ENCODE peak calls at places on chromosomes 16 and 17, in nine cellular contexts. H is stomach; L is GM12865; X is BE2C; O is CD4-positive, alpha-beta T cell; R is tibial nerve; U is MCF 10A; C is psoas muscle; T is esophagus squamous epithelium. Z is an unnamed sample.

GRCh38 chr17:78231991-78232759 is 744 bp downstream of the TMEM235 start:
- DNase-seq in X (no peak), C (no peak), T (no peak), U (no peak), R (no peak), L (no peak), H (no peak), O (no peak), Z (no peak)

GRCh38 chr17:62165378-62165722 is 100.3 kb upstream of the MED13 start:
- DNase-seq in R (no peak), U (no peak), C (no peak), L (peak; percentile 46), O (no peak), X (no peak), T (no peak), H (no peak), Z (no peak)

GRCh38 chr16:17416461-17417221 is 54.1 kb downstream of the XYLT1 start:
- DNase-seq in T (no peak), L (peak; percentile 91), X (no peak), H (no peak), U (no peak), C (no peak), R (peak; percentile 37), O (peak; percentile 38), Z (no peak)

GRCh38 chr17:36496018-36496789 is 9.7 kb downstream of the ZNHIT3 start:
- DNase-seq in O (no peak), T (no peak), C (no peak), R (no peak), U (no peak), X (no peak), H (no peak), L (no peak), Z (no peak)

GRCh38 chr17:28216528-28216927 is 102.5 kb upstream of the TMEM97 start:
- DNase-seq in R (no peak), C (no peak), T (no peak), O (no peak), X (no peak), H (no peak), U (peak; percentile 32), L (no peak), Z (no peak)

GRCh38 chr16:49327466-49327865 is 45.8 kb upstream of the CBLN1 start:
- DNase-seq in X (no peak), U (no peak), R (no peak), T (no peak), O (no peak), C (no peak), H (no peak), L (no peak), Z (no peak)

GRCh38 chr16:68276223-68276622 is 11.9 kb downstream of the SLC7A6 start:
- DNase-seq in L (no peak), X (no peak), R (no peak), U (no peak), T (no peak), H (no peak), C (no peak), O (no peak), Z (no peak)

GRCh38 chr16:29230671-29231091 is 175.8 kb downstream of the NPIPB11 start:
- DNase-seq in T (no peak), H (no peak), C (no peak), O (no peak), U (no peak), X (no peak), L (no peak), R (peak; percentile 3), Z (no peak)

GRCh38 chr16:75264999-75265910 is 13.8 kb upstream of the BCAR1 start:
- DNase-seq in L (no peak), H (peak; percentile 68), C (peak; percentile 68), T (no peak), O (no peak), R (no peak), X (peak; percentile 58), U (peak; percentile 42), Z (no peak)

GRCh38 chr16:12173121-12173520 is 196.6 kb downstream of the SNX29 start:
- DNase-seq in L (no peak), C (no peak), O (no peak), X (no peak), U (no peak), R (no peak), H (no peak), T (no peak), Z (no peak)

GRCh38 chr17:31696184-31696602 is 162.9 kb downstream of the COPRS start:
- DNase-seq in R (peak; percentile 72), X (peak; percentile 86), H (peak; percentile 74), L (no peak), C (peak; percentile 84), U (no peak), O (no peak), T (no peak), Z (peak; percentile 78)

GRCh38 chr16:11604783-11605563 is 18.3 kb upstream of the LITAF start:
- DNase-seq in C (no peak), H (no peak), L (no peak), T (no peak), O (no peak), U (no peak), X (no peak), R (no peak), Z (peak; percentile 43)

GRCh38 chr17:50916026-50916707 is 50.0 kb upstream of the TOB1 start:
- DNase-seq in X (no peak), C (no peak), U (no peak), H (no peak), R (no peak), O (no peak), T (no peak), L (no peak), Z (no peak)

GRCh38 chr17:67452681-67453554 is 75.8 kb downstream of the PITPNC1 start:
- DNase-seq in O (no peak), X (no peak), H (no peak), L (peak; percentile 79), C (no peak), T (no peak), R (no peak), U (no peak), Z (no peak)

GRCh38 chr16:67167588-67167987 is 2.8 kb upstream of the NOL3 start:
- DNase-seq in C (peak; percentile 12), O (no peak), R (no peak), T (no peak), H (no peak), L (no peak), U (no peak), X (no peak), Z (no peak)

DNA sequence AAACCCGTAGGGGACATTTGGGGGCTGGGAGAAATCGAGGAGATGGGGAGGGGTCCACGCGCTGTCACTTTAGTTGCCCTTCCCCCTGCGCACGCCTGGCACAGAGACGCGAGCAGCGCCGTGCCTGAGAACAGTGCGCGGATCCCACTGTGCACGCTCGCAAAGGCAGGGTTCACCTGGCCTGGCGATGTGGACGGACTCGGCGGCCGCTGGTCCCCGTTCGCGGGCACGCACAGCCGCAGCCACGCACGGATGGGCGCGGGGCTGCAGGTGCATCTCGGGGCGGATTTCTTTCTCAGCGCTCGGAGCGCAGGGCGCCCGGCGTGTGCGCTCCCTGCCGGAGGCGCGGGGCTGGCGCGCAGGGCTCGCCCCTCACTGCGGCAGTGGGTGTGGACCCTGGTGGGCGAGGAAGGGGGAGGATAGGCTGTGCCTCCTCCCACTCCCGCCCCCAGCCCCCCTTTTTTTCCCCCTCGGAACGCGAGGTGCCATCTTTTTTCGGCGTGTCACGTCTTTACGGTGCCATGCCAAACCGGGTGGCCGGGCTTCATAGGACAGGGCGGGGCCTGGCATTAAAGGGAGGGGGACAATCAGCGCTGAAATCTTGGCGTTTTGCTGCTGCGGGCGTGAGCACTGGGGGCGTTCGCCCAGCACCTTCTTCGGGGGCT is 1.1 kb downstream of the MAPT start:
- DNase-seq in T (no peak), X (peak; percentile 49), R (no peak), O (peak; percentile 26), C (peak; percentile 47), U (no peak), L (no peak), H (no peak), Z (no peak)
- TF ChIP-seq CTCF in T (no peak), X (peak; percentile 12), R (no peak), O (no peak), C (no peak), U (no peak), L (no peak), H (no peak), Z (no peak)

DNA sequence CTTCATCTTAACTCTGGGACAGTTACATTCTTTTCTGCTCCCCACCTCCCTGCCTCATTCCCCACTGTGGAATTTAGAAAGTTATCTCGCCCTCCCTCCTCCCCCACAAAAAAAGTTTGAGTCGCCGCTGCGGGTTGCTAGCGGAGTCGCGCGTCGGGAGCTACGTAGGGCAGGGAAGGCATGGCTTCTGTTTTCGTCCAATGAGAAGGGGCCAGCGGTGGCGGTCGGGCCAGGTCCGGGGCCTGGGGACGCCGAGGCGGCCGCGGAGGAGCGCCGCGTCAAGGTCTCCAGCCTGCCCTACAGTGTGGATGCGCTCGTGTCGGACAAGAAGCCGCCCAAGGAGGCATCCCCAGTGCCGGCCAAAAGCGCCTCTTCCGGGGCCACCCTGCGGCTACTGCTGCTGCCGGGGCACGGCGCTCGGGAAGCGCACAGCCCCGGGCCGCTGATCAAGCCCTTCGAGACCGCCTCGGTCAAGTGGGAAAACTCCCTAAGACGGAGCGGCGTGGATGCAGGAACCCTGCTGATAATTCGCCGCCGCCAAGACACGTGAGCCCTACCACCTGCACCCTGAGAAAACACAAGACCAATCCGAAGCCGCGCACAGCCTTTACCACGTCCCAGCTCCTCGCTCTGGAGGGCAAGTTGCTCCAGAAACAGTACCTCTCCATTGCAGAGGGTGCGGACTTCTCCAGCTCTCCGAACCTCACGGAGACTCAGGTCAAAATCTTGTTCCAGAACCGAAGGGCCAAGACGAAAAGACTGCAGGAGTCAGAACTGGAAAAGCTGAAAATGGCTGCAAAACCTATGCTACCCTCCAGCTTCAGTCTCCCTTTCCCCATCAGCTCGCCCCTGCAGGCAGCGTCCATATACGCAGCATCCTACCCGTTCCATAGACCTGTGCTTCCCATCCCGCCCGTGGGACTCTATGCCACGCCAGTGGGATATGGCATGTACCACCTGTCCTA is 8.9 kb downstream of the OR4D1 start:
- DNase-seq in U (no peak), C (peak; percentile 25), X (peak; percentile 45), O (peak; percentile 37), L (no peak), T (no peak), H (no peak), R (no peak), Z (no peak)
- TF ChIP-seq CTCF in U (no peak), C (no peak), X (peak; percentile 1), O (no peak), L (no peak), T (no peak), H (no peak), R (no peak), Z (no peak)

DNA sequence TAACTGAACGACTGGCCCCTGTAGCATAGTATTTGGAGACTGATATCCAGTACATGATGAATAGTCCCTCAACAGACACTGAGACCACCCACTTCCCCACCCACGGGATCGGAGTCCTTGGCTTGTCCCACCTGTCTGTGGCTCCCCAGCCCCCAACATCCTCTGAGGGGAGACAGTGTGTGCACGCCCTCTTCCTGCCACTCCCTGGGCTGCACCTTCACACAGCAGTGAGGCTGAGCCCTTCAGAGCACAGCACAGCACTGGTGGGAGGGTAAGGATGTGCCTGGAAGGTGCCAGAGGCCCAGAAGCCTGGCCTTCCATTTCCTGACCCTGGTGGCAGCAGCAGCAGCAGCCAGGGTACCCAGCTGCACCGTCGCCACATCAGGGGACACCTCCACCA is 11.0 kb downstream of the DNASE1 start:
- DNase-seq in R (no peak), T (no peak), X (no peak), H (no peak), C (no peak), L (no peak), O (peak; percentile 10), U (no peak), Z (no peak)
- TF ChIP-seq CTCF in R (no peak), T (no peak), X (no peak), H (no peak), C (no peak), L (no peak), O (peak; percentile 39), U (no peak), Z (no peak)

GRCh38 chr17:63497708-63498483 is 21.0 kb downstream of the ACE start:
- DNase-seq in R (no peak), O (no peak), L (peak; percentile 44), X (peak; percentile 88), H (no peak), C (no peak), T (no peak), U (peak; percentile 18), Z (no peak)
- TF ChIP-seq CTCF in R (no peak), O (no peak), L (no peak), X (peak; percentile 73), H (no peak), C (no peak), T (no peak), U (no peak), Z (no peak)